ENCODE peak calls at places on chromosomes 5 and 9, in seven cellular contexts. G, I, O, X, A, H and B are unnamed samples.

GRCh38 chr9:127877566-127877998 is at the start of gene AK1:
- DNase-seq in G (no peak), I (no peak), O (no peak), X (peak; percentile 88), A (no peak), H (peak; percentile 84), B (peak; percentile 77)

GRCh38 chr5:56638768-56639238 is 176.5 kb upstream of the MAP3K1 start:
- DNase-seq in G (peak; percentile 15), I (no peak), O (no peak), X (no peak), A (no peak), H (no peak), B (no peak)

GRCh38 chr9:124778575-124779367 is 1.8 kb downstream of the OLFML2A start:
- DNase-seq in G (no peak), I (no peak), O (peak; percentile 15), X (no peak), A (no peak), H (no peak), B (no peak)

GRCh38 chr9:95044731-95045508 is 272.6 kb downstream of the FANCC start:
- DNase-seq in G (no peak), I (peak; percentile 78), O (no peak), X (peak; percentile 60), A (no peak), H (peak; percentile 90), B (no peak)

GRCh38 chr5:107786424-107786823 is 115.7 kb upstream of the EFNA5 start:
- DNase-seq in G (no peak), I (no peak), O (no peak), X (no peak), A (no peak), H (no peak), B (no peak)

GRCh38 chr5:96058084-96058483 is 96.4 kb upstream of the ELL2 start:
- DNase-seq in G (no peak), I (no peak), O (no peak), X (no peak), A (no peak), H (no peak), B (no peak)

GRCh38 chr5:77853353-77853907 is 77.3 kb upstream of the TBCA start:
- DNase-seq in G (no peak), I (no peak), O (no peak), X (no peak), A (no peak), H (no peak), B (no peak)

GRCh38 chr9:69771775-69772418 is 12.1 kb upstream of the PTAR1 start:
- DNase-seq in G (no peak), I (no peak), O (no peak), X (no peak), A (no peak), H (no peak), B (no peak)

GRCh38 chr5:124512236-124512635 is 234.2 kb downstream of the ZNF608 start:
- DNase-seq in G (no peak), I (no peak), O (no peak), X (no peak), A (no peak), H (no peak), B (no peak)

GRCh38 chr5:137858223-137858916 is 9.3 kb upstream of the MYOT start:
- DNase-seq in G (no peak), I (no peak), O (peak; percentile 53), X (no peak), A (no peak), H (no peak), B (no peak)

GRCh38 chr5:53882637-53883036 is 322.2 kb downstream of the NDUFS4 start:
- DNase-seq in G (no peak), I (peak; percentile 29), O (no peak), X (no peak), A (no peak), H (no peak), B (no peak)

GRCh38 chr5:149438711-149439132 is 59.6 kb upstream of the IL17B start:
- DNase-seq in G (no peak), I (no peak), O (no peak), X (no peak), A (no peak), H (no peak), B (no peak)

GRCh38 chr5:122615146-122615545 is 159.7 kb upstream of the SNX2 start:
- DNase-seq in G (no peak), I (no peak), O (no peak), X (no peak), A (no peak), H (no peak), B (no peak)

GRCh38 chr5:157708866-157709265 is 22.4 kb upstream of the THG1L start:
- DNase-seq in G (no peak), I (no peak), O (no peak), X (no peak), A (no peak), H (no peak), B (peak; percentile 61)

GRCh38 chr9:11966804-11967203 is 726.4 kb upstream of the TYRP1 start:
- DNase-seq in G (no peak), I (no peak), O (no peak), X (no peak), A (no peak), H (peak; percentile 80), B (no peak)

GRCh38 chr5:423233-423565 is 19.8 kb upstream of the EXOC3 start:
- DNase-seq in G (no peak), I (no peak), O (no peak), X (no peak), A (no peak), H (no peak), B (no peak)

GRCh38 chr5:147046226-147046625 is 167.7 kb upstream of the PPP2R2B start:
- DNase-seq in G (no peak), I (no peak), O (no peak), X (no peak), A (no peak), H (no peak), B (no peak)

GRCh38 chr5:147044868-147045267 is 166.3 kb upstream of the PPP2R2B start:
- DNase-seq in G (no peak), I (no peak), O (no peak), X (no peak), A (no peak), H (no peak), B (no peak)

GRCh38 chr5:147051193-147051592 is 172.6 kb upstream of the PPP2R2B start:
- DNase-seq in G (no peak), I (no peak), O (no peak), X (no peak), A (no peak), H (no peak), B (no peak)

GRCh38 chr5:147050172-147050571 is 171.6 kb upstream of the PPP2R2B start:
- DNase-seq in G (no peak), I (no peak), O (no peak), X (no peak), A (no peak), H (no peak), B (no peak)

DNA sequence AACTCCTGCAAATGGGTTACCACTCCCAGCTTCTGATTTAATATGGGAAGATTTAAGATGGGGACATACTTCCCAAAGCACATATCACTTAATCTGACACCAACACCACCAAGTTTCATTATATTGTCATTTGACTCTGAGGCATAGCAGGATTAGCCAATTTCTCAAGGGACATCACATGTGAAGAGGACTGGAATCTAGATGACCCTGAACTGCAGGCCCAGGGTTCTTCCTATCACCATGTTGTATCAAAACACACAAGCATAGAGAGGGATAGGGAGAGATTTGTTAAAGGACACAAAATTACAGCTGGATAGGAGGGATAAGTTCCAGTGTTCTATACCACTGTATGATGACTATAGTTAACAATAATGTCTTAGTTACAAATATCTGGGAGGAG is 168.3 kb upstream of the PPP2R2B start:
- DNase-seq in G (no peak), I (no peak), O (no peak), X (no peak), A (no peak), H (no peak), B (no peak)
- H3K4me1 ChIP-seq in G (no peaks in the 10 kb centered on the region), I (peaks cover 1% of the 10 kb centered on the region), O (no peaks in the 10 kb centered on the region), X (no peaks in the 10 kb centered on the region), A (no peaks in the 10 kb centered on the region), H (no peaks in the 10 kb centered on the region), B (no peaks in the 10 kb centered on the region)

DNA sequence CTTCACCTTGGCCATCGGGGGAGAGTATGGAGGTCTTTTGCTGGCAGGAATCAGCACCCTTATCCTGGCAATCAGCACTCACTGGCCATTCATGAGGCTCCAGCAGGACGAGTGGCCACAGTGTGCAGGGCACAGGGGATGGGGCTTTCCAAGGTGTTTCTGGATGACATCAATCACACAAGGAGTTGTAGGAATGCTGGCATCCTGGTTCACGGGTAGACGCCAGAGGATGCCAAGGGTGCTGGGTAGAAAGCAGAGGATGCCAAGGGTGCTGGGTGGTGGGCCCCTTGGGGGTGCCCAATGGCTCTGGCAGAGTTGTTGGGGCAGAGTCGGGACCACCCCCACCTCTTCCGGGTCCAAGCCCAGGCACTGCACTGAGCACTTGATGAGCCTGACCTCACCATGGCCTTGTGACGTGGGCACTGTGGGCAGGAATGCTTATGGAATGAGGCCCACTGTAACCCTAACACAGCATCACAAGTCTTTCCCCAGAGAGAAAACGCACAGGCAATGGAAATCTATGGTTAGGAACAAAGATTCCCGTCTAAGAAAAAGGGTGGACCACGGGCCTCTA is 29.1 kb downstream of the CEL start:
- DNase-seq in G (no peak), I (no peak), O (no peak), X (no peak), A (no peak), H (no peak), B (no peak)
- H3K27ac ChIP-seq in G (no peak overlapping the region), I (no peak overlapping the region), O (no peak overlapping the region), X (no peak overlapping the region), A (no peak overlapping the region), H (no peak overlapping the region), B (no peak overlapping the region)

DNA sequence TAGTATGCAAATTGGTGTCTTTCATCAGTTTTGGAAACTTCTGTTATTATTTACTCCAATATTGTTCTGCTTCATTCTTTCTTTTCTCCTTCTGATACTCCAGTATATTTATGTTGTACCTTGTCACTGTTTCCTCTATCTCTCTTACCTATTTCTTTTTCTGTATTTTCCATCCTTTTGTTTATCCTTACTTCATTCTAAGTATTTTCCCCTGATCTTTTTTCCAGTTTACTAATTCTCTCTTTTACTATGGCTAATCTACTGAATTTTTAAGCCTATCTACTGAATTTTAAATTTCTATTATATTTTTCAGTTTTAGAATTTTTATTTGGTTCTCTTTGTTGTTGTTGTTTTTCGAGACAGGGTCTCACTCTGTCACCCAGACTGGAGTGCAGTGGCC is 7.4 kb downstream of the SMIM3 start:
- DNase-seq in G (no peak), I (no peak), O (no peak), X (no peak), A (no peak), H (no peak), B (no peak)
- H3K4me1 ChIP-seq in G (peaks cover 55% of the 10 kb centered on the region), I (no peaks in the 10 kb centered on the region), O (no peaks in the 10 kb centered on the region), X (peaks cover 74% of the 10 kb centered on the region), A (peaks cover 35% of the 10 kb centered on the region), H (no peaks in the 10 kb centered on the region), B (peaks cover 12% of the 10 kb centered on the region)

DNA sequence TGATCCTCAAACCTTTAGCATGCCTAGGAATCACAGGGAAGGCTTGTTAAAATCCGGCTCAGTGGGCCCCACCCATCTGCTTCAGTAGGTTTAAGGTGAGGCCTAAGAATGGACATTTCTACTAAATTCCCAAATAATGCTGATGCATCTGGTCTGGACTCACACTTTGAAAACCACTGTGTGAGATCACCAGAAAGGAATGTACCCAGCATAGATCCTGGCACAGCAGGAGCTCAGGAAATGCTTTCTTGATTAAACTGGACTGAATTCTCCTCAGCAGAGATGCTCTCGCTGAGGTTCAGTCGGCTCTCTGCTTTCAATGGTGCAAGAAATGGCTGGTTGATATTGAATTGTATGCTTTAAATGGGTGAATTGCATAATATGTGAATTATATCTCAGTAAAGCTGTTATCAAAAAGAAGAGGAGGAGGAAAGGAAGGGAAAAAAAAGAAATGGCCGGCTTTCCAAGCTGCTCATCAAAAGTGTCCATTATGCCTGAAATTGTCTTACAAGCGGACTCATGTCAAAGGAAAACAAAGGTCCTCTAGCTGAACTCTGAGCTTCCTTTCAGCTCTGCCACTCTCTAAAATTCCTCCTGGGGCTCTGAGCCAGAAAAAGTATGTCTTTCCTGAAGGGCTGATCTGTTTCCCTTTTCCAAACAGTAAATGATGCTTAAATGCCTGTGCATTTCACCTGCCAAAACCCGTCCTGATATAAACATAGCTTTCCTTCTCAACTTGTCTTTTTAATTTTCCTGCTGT is 77.6 kb upstream of the SAP30L start:
- DNase-seq in G (peak; percentile 84), I (peak; percentile 54), O (no peak), X (no peak), A (no peak), H (peak; percentile 23), B (peak; percentile 64)
- H3K27ac ChIP-seq in G (peak overlapping the region; percentile 58), I (no peak overlapping the region), O (no peak overlapping the region), X (peak overlapping the region; percentile 48), A (no peak overlapping the region), H (no peak overlapping the region), B (peak overlapping the region; percentile 64)